ENCODE peak calls at places on chromosomes 1 and 21, in seven cellular contexts. B, C, W, O, F, N and R are unnamed samples.

GRCh38 chr1:91697322-91698260 is 188.4 kb downstream of the TGFBR3 start:
- DNase-seq in N (no peak), W (no peak), F (no peak), C (peak), B (no peak), O (peak), R (no peak)

GRCh38 chr1:35558374-35559316 is 1.0 kb downstream of the NCDN start:
- DNase-seq in B (no peak), O (no peak), N (no peak), C (no peak), W (no peak), F (peak), R (no peak)

GRCh38 chr1:11719313-11720032 is 16.5 kb upstream of the AGTRAP start:
- DNase-seq in N (no peak), O (peak), F (peak), W (peak), C (peak), B (peak), R (peak)

GRCh38 chr1:25727026-25727818 is 72.8 kb upstream of the SELENON start:
- DNase-seq in B (no peak), F (no peak), O (peak), C (no peak), W (no peak), N (no peak), R (peak)

GRCh38 chr1:200780545-200781444 is 42.1 kb downstream of the CAMSAP2 start:
- DNase-seq in N (no peak), B (no peak), C (no peak), W (no peak), O (peak), F (peak), R (no peak)

GRCh38 chr1:215568287-215568692 is 1.2 kb downstream of the KCTD3 start:
- DNase-seq in O (peak), B (no peak), C (peak), N (no peak), W (peak), F (no peak), R (no peak)

GRCh38 chr1:7561331-7561921 is 209.7 kb upstream of the VAMP3 start:
- DNase-seq in W (no peak), F (peak), O (peak), N (peak), C (peak), B (peak), R (no peak)

GRCh38 chr1:61741682-61742619 is at the start of gene PATJ:
- DNase-seq in C (no peak), N (peak), O (peak), B (peak), W (peak), F (peak), R (peak)

GRCh38 chr1:85584264-85584781 is 3.8 kb downstream of the CCN1 start:
- DNase-seq in O (peak), C (peak), N (no peak), B (no peak), F (peak), W (peak), R (peak)

GRCh38 chr1:168751195-168751650 is 22.2 kb upstream of the DPT start:
- DNase-seq in N (no peak), F (no peak), W (peak), O (no peak), C (peak), B (no peak), R (no peak)

GRCh38 chr1:215523128-215523861 is 43.8 kb upstream of the KCTD3 start:
- DNase-seq in W (no peak), N (no peak), B (no peak), C (peak), O (peak), F (no peak), R (peak)

GRCh38 chr21:43991447-43991991 is 20.6 kb upstream of the TRAPPC10 start:
- DNase-seq in W (no peak), C (no peak), F (no peak), B (no peak), O (no peak), N (no peak), R (peak)

GRCh38 chr1:239987103-239987745 is 104.5 kb upstream of the FMN2 start:
- DNase-seq in F (peak), W (no peak), C (peak), O (peak), B (no peak), N (no peak), R (peak)

GRCh38 chr1:239722080-239722479 is 335.7 kb downstream of the CHRM3 start:
- DNase-seq in F (no peak), C (no peak), W (no peak), O (no peak), B (no peak), N (no peak), R (no peak)

GRCh38 chr1:59333626-59334277 is 36.9 kb downstream of the FGGY start:
- DNase-seq in F (no peak), B (no peak), W (no peak), C (peak), N (no peak), O (no peak), R (peak)

GRCh38 chr1:117268926-117269378 is 58.2 kb upstream of the VTCN1 start:
- DNase-seq in O (no peak), F (peak), N (peak), W (no peak), B (peak), C (peak), R (peak)

GRCh38 chr1:226652613-226653012 is 86.5 kb downstream of the ITPKB start:
- DNase-seq in B (no peak), F (no peak), C (no peak), O (no peak), W (no peak), N (no peak), R (no peak)

GRCh38 chr1:226708342-226708780 is 30.7 kb downstream of the ITPKB start:
- DNase-seq in O (peak), B (no peak), W (no peak), C (peak), N (no peak), F (no peak), R (no peak)

GRCh38 chr1:74356493-74356892 is 121.3 kb downstream of the TNNI3K start:
- DNase-seq in W (no peak), N (no peak), O (peak), F (no peak), B (no peak), C (peak), R (no peak)

GRCh38 chr1:36597514-36597913 is 114.8 kb upstream of the CSF3R start:
- DNase-seq in B (no peak), C (no peak), F (no peak), W (no peak), O (no peak), N (no peak), R (no peak)

GRCh38 chr1:43786975-43787374 is 79.6 kb downstream of the ST3GAL3 start:
- DNase-seq in W (no peak), F (no peak), C (peak), B (no peak), O (peak), N (no peak), R (no peak)

GRCh38 chr1:156896490-156897033 is 3.0 kb downstream of the PEAR1 start:
- DNase-seq in W (no peak), F (peak), C (peak), B (peak), O (peak), N (peak), R (peak)

GRCh38 chr1:217363319-217363718 is 267.6 kb downstream of the GPATCH2 start:
- DNase-seq in C (no peak), N (no peak), B (no peak), W (no peak), O (peak), F (no peak), R (peak)

GRCh38 chr1:109931189-109931672 is 20.6 kb downstream of the CSF1 start:
- DNase-seq in B (peak), W (peak), F (peak), N (peak), O (peak), C (peak), R (peak)

GRCh38 chr1:38265293-38266196 is 219.0 kb upstream of the POU3F1 start:
- DNase-seq in W (no peak), N (no peak), O (no peak), F (peak), C (no peak), B (no peak), R (no peak)

GRCh38 chr1:203631349-203631748 is 4.7 kb downstream of the ATP2B4 start:
- DNase-seq in W (no peak), O (no peak), N (no peak), B (no peak), F (no peak), C (no peak), R (no peak)

GRCh38 chr1:87829360-87829759 is 500.7 kb downstream of the LMO4 start:
- DNase-seq in F (no peak), N (no peak), C (no peak), O (no peak), B (no peak), W (no peak), R (no peak)

GRCh38 chr1:87830579-87830978 is 501.9 kb downstream of the LMO4 start:
- DNase-seq in C (no peak), N (no peak), F (no peak), W (no peak), B (no peak), O (no peak), R (no peak)

GRCh38 chr1:87834941-87835340 is 506.3 kb downstream of the LMO4 start:
- DNase-seq in B (no peak), F (peak), W (no peak), C (no peak), N (no peak), O (no peak), R (peak)

GRCh38 chr1:87833158-87833557 is 504.5 kb downstream of the LMO4 start:
- DNase-seq in N (no peak), W (no peak), O (peak), F (no peak), C (no peak), B (no peak), R (no peak)
- H2AK5ac ChIP-seq in N (no peak), W (no peak), O (no peak), F (no peak), C (no peak), B (no peak), R (peak)

GRCh38 chr1:27593341-27594326 is 10.3 kb downstream of the AHDC1 start:
- DNase-seq in W (no peak), F (no peak), N (no peak), O (no peak), C (no peak), B (no peak), R (no peak)
- H3K23ac ChIP-seq in W (peak), F (peak), N (no peak), O (no peak), C (peak), B (no peak), R (no peak)

GRCh38 chr1:57752847-57753246 is 329.0 kb upstream of the DAB1 start:
- DNase-seq in C (no peak), F (no peak), O (no peak), B (no peak), N (no peak), W (no peak), R (no peak)
- H2AK5ac ChIP-seq in C (no peak), F (no peak), O (no peak), B (no peak), N (no peak), W (no peak), R (no peak)

DNA sequence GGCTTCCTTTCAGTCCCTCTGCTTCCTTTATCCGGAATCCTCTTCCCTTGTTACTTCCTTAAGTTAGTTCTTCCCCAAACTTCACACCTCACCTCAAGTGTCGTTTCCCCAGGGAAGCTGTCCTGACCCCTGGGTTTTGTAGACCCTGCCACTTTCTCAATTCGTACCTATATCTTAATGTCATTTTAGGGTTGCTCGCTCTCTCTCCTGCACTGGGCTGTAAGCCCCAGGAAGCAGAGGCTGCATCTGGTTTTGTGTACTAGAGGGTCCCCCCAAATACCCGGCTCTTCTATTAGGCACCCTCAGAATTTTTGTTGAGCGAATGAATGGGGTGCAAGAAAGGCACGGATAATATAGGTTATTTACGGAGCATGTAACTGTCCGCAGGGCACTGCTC is 603 bp upstream of the OPRD1 start:
- DNase-seq in F (no peak), B (no peak), W (no peak), C (no peak), O (no peak), N (no peak), R (no peak)
- H3K23ac ChIP-seq in F (no peak), B (no peak), W (no peak), C (no peak), O (no peak), N (no peak), R (no peak)

GRCh38 chr1:174841747-174842146 is 158.0 kb upstream of the CACYBP start:
- DNase-seq in B (no peak), W (no peak), C (no peak), N (no peak), F (no peak), O (no peak), R (no peak)

GRCh38 chr1:174839211-174839610 is 160.5 kb upstream of the CACYBP start:
- DNase-seq in B (no peak), N (no peak), O (peak), F (no peak), W (no peak), C (no peak), R (no peak)

GRCh38 chr1:174836543-174836942 is 163.2 kb upstream of the CACYBP start:
- DNase-seq in O (peak), W (no peak), B (no peak), C (no peak), N (no peak), F (no peak), R (no peak)

GRCh38 chr1:174837386-174837785 is 162.4 kb upstream of the CACYBP start:
- DNase-seq in F (no peak), N (no peak), C (no peak), B (no peak), O (no peak), W (no peak), R (no peak)
- H2AK5ac ChIP-seq in F (no peak), N (no peak), C (no peak), B (no peak), O (no peak), W (no peak), R (no peak)

DNA sequence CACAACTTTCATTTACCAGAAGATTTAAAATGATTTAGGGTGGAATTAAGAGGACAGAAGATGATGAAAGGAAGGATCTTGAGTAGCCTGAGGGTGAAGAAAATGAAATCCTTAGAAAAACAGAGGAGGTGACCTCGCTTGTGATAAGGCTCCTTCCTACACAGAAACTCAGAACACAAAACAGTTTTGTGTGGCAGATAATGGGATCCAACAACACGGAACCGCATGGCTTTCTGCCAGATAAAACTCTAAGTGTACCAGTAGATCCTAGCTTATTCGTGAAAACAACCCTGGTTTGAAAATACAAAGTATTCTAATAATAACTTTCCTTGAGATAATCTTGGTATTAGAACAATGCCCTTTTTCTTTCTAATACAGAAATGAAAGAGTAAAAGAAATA is 74.0 kb upstream of the EXO1 start:
- DNase-seq in N (no peak), O (no peak), W (no peak), C (no peak), B (no peak), F (no peak), R (no peak)
- H3K23ac ChIP-seq in N (no peak), O (no peak), W (no peak), C (no peak), B (no peak), F (no peak), R (no peak)

GRCh38 chr1:248696261-248696660 is 6.3 kb downstream of the OR14I1 start:
- DNase-seq in C (no peak), W (no peak), F (no peak), B (no peak), N (no peak), O (no peak), R (no peak)
- H2AK5ac ChIP-seq in C (no peak), W (no peak), F (no peak), B (no peak), N (no peak), O (no peak), R (no peak)